ENCODE peak calls at places on chromosome 22, in eight cellular contexts. One of them, this sample, is unnamed.

GRCh38 chr22:41840216-41840615 is 7.3 kb downstream of the SREBF2 start:
- DNase-seq in heart left ventricle: no peak
- DNase-seq in endodermal cell: no peak
- DNase-seq in astrocyte: no peak
- DNase-seq in tibial artery: no peak
- DNase-seq in body of pancreas: no peak
- DNase-seq in brain microvascular endothelial cell: no peak
- DNase-seq in IMR-90: no peak
- DNase-seq in this sample: no peak

GRCh38 chr22:47100646-47101045 is 338.2 kb downstream of the TBC1D22A start:
- DNase-seq in brain microvascular endothelial cell: no peak
- DNase-seq in body of pancreas: no peak
- DNase-seq in tibial artery: no peak
- DNase-seq in astrocyte: no peak
- DNase-seq in heart left ventricle: no peak
- DNase-seq in endodermal cell: peak
- DNase-seq in IMR-90: no peak
- DNase-seq in this sample: no peak

GRCh38 chr22:11360632-11361031 is 4167.4 kb upstream of the OR11H1 start:
- DNase-seq in astrocyte: no peak
- DNase-seq in brain microvascular endothelial cell: no peak
- DNase-seq in IMR-90: no peak
- DNase-seq in tibial artery: no peak
- DNase-seq in endodermal cell: no peak
- DNase-seq in body of pancreas: no peak
- DNase-seq in heart left ventricle: no peak
- DNase-seq in this sample: no peak

GRCh38 chr22:44550666-44551491 is 52.8 kb upstream of the RTL6 start:
- DNase-seq in tibial artery: no peak
- DNase-seq in body of pancreas: peak
- DNase-seq in endodermal cell: peak
- DNase-seq in brain microvascular endothelial cell: peak
- DNase-seq in heart left ventricle: peak
- DNase-seq in IMR-90: peak
- DNase-seq in astrocyte: peak
- DNase-seq in this sample: peak

GRCh38 chr22:16915711-16916110 is 90.5 kb upstream of the XKR3 start:
- DNase-seq in brain microvascular endothelial cell: no peak
- DNase-seq in endodermal cell: no peak
- DNase-seq in IMR-90: no peak
- DNase-seq in tibial artery: no peak
- DNase-seq in body of pancreas: no peak
- DNase-seq in astrocyte: no peak
- DNase-seq in heart left ventricle: no peak
- DNase-seq in this sample: no peak

GRCh38 chr22:21102659-21103267 is 57.0 kb downstream of the LRRC74B start:
- DNase-seq in body of pancreas: peak
- DNase-seq in endodermal cell: peak
- DNase-seq in brain microvascular endothelial cell: peak
- DNase-seq in tibial artery: peak
- DNase-seq in astrocyte: peak
- DNase-seq in heart left ventricle: peak
- DNase-seq in IMR-90: peak
- DNase-seq in this sample: peak

GRCh38 chr22:35970601-35971417 is 57.8 kb downstream of the RBFOX2 start:
- DNase-seq in astrocyte: no peak
- DNase-seq in brain microvascular endothelial cell: no peak
- DNase-seq in endodermal cell: no peak
- DNase-seq in heart left ventricle: no peak
- DNase-seq in body of pancreas: no peak
- DNase-seq in tibial artery: no peak
- DNase-seq in IMR-90: no peak
- DNase-seq in this sample: no peak

GRCh38 chr22:30196141-30196866 is 50.3 kb downstream of the LIF start:
- DNase-seq in body of pancreas: peak
- DNase-seq in heart left ventricle: peak
- DNase-seq in astrocyte: peak
- DNase-seq in endodermal cell: peak
- DNase-seq in brain microvascular endothelial cell: peak
- DNase-seq in tibial artery: peak
- DNase-seq in IMR-90: peak
- DNase-seq in this sample: peak

GRCh38 chr22:22030493-22031182 is 48.1 kb upstream of the TOP3B start:
- DNase-seq in body of pancreas: no peak
- DNase-seq in endodermal cell: peak
- DNase-seq in astrocyte: no peak
- DNase-seq in tibial artery: no peak
- DNase-seq in brain microvascular endothelial cell: no peak
- DNase-seq in heart left ventricle: no peak
- DNase-seq in IMR-90: peak
- DNase-seq in this sample: no peak

GRCh38 chr22:42427211-42427610 is 5.0 kb downstream of the NFAM1 start:
- DNase-seq in tibial artery: no peak
- DNase-seq in heart left ventricle: no peak
- DNase-seq in astrocyte: no peak
- DNase-seq in endodermal cell: no peak
- DNase-seq in body of pancreas: no peak
- DNase-seq in brain microvascular endothelial cell: no peak
- DNase-seq in IMR-90: no peak
- DNase-seq in this sample: no peak

GRCh38 chr22:20885557-20886323 is 26.9 kb downstream of the SNAP29 start:
- DNase-seq in tibial artery: peak
- DNase-seq in heart left ventricle: peak
- DNase-seq in astrocyte: peak
- DNase-seq in brain microvascular endothelial cell: peak
- DNase-seq in IMR-90: peak
- DNase-seq in endodermal cell: peak
- DNase-seq in body of pancreas: peak
- DNase-seq in this sample: peak

GRCh38 chr22:32852346-32853251 is 51.1 kb downstream of the TIMP3 start:
- DNase-seq in endodermal cell: no peak
- DNase-seq in body of pancreas: peak
- DNase-seq in heart left ventricle: peak
- DNase-seq in brain microvascular endothelial cell: peak
- DNase-seq in astrocyte: no peak
- DNase-seq in IMR-90: no peak
- DNase-seq in tibial artery: peak
- DNase-seq in this sample: peak

GRCh38 chr22:20656902-20657836 is 116.7 kb upstream of the SERPIND1 start:
- DNase-seq in brain microvascular endothelial cell: no peak
- DNase-seq in heart left ventricle: no peak
- DNase-seq in astrocyte: no peak
- DNase-seq in body of pancreas: no peak
- DNase-seq in IMR-90: peak
- DNase-seq in endodermal cell: peak
- DNase-seq in tibial artery: no peak
- DNase-seq in this sample: no peak

DNA sequence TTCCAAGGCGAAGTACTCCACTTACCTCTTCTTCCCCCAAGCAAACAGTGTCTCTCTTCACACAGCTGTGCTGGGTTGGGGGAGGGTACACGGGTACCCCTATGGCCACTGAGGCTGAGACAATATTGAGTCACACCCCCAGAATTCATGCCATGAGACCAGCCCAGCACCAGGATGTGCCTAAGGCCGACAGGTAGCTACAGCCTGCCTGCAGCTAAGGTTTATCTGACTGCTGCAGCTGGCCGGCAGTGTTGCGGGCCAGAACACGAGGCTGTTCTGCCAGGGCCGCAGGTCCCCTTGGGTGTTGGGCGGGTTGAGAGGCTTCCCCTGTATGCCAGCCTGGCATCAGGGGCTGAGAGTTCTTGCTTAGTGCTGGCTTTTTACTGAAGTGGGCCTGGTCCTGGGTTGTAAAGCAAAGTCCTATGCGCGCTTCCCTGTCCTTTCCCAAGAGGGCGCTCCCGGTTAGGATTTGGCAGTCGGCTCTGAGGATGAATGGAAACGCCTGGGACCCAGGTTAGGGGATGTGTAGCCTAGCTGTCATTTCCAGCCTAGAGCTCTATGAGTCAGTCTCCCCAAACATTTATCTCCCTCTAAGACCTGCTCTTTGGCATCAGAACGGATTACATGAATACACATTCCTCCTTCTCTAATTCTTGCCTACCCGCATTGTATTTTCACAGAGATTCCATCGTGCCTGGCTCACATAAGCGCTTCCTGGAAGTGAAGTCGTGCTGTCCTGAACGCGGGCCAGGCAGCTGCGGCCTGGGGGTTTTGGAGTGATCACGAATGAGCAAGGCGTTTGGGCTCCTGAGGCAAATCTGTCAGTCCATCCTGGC is 7.1 kb downstream of the USP18 start:
- DNase-seq in tibial artery: peak
- DNase-seq in endodermal cell: peak
- DNase-seq in IMR-90: peak
- DNase-seq in heart left ventricle: peak
- DNase-seq in body of pancreas: peak
- DNase-seq in astrocyte: peak
- DNase-seq in brain microvascular endothelial cell: peak
- DNase-seq in this sample: no peak
- H3K4me3 ChIP-seq in tibial artery: no peak
- H3K4me3 ChIP-seq in endodermal cell: no peak
- H3K4me3 ChIP-seq in IMR-90: no peak
- H3K4me3 ChIP-seq in heart left ventricle: no peak
- H3K4me3 ChIP-seq in body of pancreas: no peak
- H3K4me3 ChIP-seq in astrocyte: no peak
- H3K4me3 ChIP-seq in brain microvascular endothelial cell: no peak
- H3K4me3 ChIP-seq in this sample: no peak

GRCh38 chr22:50456026-50456425 is 18.8 kb downstream of the SBF1 start:
- DNase-seq in body of pancreas: no peak
- DNase-seq in astrocyte: no peak
- DNase-seq in brain microvascular endothelial cell: no peak
- DNase-seq in endodermal cell: no peak
- DNase-seq in IMR-90: no peak
- DNase-seq in tibial artery: no peak
- DNase-seq in heart left ventricle: no peak
- DNase-seq in this sample: no peak

GRCh38 chr22:50455201-50455600 is 19.6 kb downstream of the SBF1 start:
- DNase-seq in IMR-90: no peak
- DNase-seq in endodermal cell: no peak
- DNase-seq in brain microvascular endothelial cell: no peak
- DNase-seq in body of pancreas: no peak
- DNase-seq in tibial artery: no peak
- DNase-seq in astrocyte: no peak
- DNase-seq in heart left ventricle: no peak
- DNase-seq in this sample: no peak

GRCh38 chr22:50459016-50459415 is 15.8 kb downstream of the SBF1 start:
- DNase-seq in astrocyte: no peak
- DNase-seq in brain microvascular endothelial cell: no peak
- DNase-seq in heart left ventricle: no peak
- DNase-seq in tibial artery: no peak
- DNase-seq in IMR-90: no peak
- DNase-seq in body of pancreas: no peak
- DNase-seq in endodermal cell: no peak
- DNase-seq in this sample: no peak

GRCh38 chr22:50454556-50455075 is 20.2 kb downstream of the SBF1 start:
- DNase-seq in brain microvascular endothelial cell: no peak
- DNase-seq in tibial artery: no peak
- DNase-seq in astrocyte: no peak
- DNase-seq in heart left ventricle: no peak
- DNase-seq in body of pancreas: no peak
- DNase-seq in endodermal cell: no peak
- DNase-seq in IMR-90: no peak
- DNase-seq in this sample: no peak

GRCh38 chr22:50456466-50457234 is 18.2 kb downstream of the SBF1 start:
- DNase-seq in IMR-90: no peak
- DNase-seq in heart left ventricle: no peak
- DNase-seq in endodermal cell: peak
- DNase-seq in tibial artery: no peak
- DNase-seq in body of pancreas: no peak
- DNase-seq in astrocyte: no peak
- DNase-seq in brain microvascular endothelial cell: no peak
- DNase-seq in this sample: no peak
- TF ChIP-seq CTCF in IMR-90: peak
- TF ChIP-seq CTCF in heart left ventricle: no peak
- TF ChIP-seq CTCF in endodermal cell: peak
- TF ChIP-seq CTCF in tibial artery: no peak
- TF ChIP-seq CTCF in body of pancreas: no peak
- TF ChIP-seq CTCF in astrocyte: no peak
- TF ChIP-seq CTCF in brain microvascular endothelial cell: peak
- TF ChIP-seq CTCF in this sample: no peak

GRCh38 chr22:39458443-39459083 is 1.8 kb downstream of the MGAT3 start:
- DNase-seq in IMR-90: no peak
- DNase-seq in astrocyte: no peak
- DNase-seq in heart left ventricle: no peak
- DNase-seq in tibial artery: no peak
- DNase-seq in brain microvascular endothelial cell: no peak
- DNase-seq in body of pancreas: no peak
- DNase-seq in endodermal cell: no peak
- DNase-seq in this sample: no peak

GRCh38 chr22:39456262-39457046 is at the start of gene MGAT3:
- DNase-seq in body of pancreas: no peak
- DNase-seq in heart left ventricle: no peak
- DNase-seq in astrocyte: no peak
- DNase-seq in endodermal cell: no peak
- DNase-seq in IMR-90: no peak
- DNase-seq in tibial artery: no peak
- DNase-seq in brain microvascular endothelial cell: no peak
- DNase-seq in this sample: no peak

GRCh38 chr22:39457546-39458442 is 982 bp downstream of the MGAT3 start:
- DNase-seq in IMR-90: no peak
- DNase-seq in brain microvascular endothelial cell: no peak
- DNase-seq in tibial artery: no peak
- DNase-seq in astrocyte: no peak
- DNase-seq in body of pancreas: no peak
- DNase-seq in heart left ventricle: no peak
- DNase-seq in endodermal cell: no peak
- DNase-seq in this sample: no peak

GRCh38 chr22:39459681-39460080 is 2.9 kb downstream of the MGAT3 start:
- DNase-seq in endodermal cell: no peak
- DNase-seq in body of pancreas: no peak
- DNase-seq in astrocyte: no peak
- DNase-seq in IMR-90: no peak
- DNase-seq in heart left ventricle: no peak
- DNase-seq in tibial artery: no peak
- DNase-seq in brain microvascular endothelial cell: no peak
- DNase-seq in this sample: no peak

DNA sequence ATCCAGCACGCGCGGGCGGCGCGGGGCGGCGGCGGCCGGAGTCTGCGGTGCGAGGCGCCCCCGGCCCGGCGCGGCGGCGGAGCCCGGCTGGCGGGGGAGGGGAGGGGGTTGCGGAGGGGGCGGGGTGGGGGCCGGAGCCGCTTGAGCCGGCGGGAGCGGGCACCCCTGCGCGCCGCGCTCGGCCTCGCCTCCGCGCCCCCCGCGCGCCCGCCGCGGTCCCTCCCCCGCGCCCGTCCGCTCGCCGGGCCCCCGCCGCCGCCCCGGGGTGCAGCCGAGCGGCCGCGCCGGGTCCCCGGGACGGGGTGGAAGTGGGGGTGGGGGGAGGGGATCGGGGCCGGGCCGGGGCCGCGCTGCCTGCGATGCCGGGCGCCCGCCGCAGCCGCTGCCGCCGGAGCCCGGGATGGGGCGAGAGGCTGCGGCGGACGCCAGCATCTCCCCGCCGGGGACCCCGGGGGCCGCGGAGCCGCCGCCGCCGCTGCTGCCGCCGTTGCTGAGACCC is 284 bp downstream of the MGAT3 start:
- DNase-seq in brain microvascular endothelial cell: no peak
- DNase-seq in endodermal cell: no peak
- DNase-seq in heart left ventricle: no peak
- DNase-seq in body of pancreas: no peak
- DNase-seq in IMR-90: no peak
- DNase-seq in astrocyte: no peak
- DNase-seq in tibial artery: no peak
- DNase-seq in this sample: no peak
- H3K4me3 ChIP-seq in brain microvascular endothelial cell: no peak
- H3K4me3 ChIP-seq in endodermal cell: no peak
- H3K4me3 ChIP-seq in heart left ventricle: peak
- H3K4me3 ChIP-seq in body of pancreas: no peak
- H3K4me3 ChIP-seq in IMR-90: peak
- H3K4me3 ChIP-seq in astrocyte: no peak
- H3K4me3 ChIP-seq in tibial artery: peak
- H3K4me3 ChIP-seq in this sample: peak

GRCh38 chr22:48338793-48339705 is 1488.6 kb downstream of the BRD1 start:
- DNase-seq in brain microvascular endothelial cell: no peak
- DNase-seq in tibial artery: no peak
- DNase-seq in heart left ventricle: no peak
- DNase-seq in endodermal cell: no peak
- DNase-seq in IMR-90: no peak
- DNase-seq in body of pancreas: no peak
- DNase-seq in astrocyte: no peak
- DNase-seq in this sample: no peak
- TF ChIP-seq CTCF in brain microvascular endothelial cell: no peak
- TF ChIP-seq CTCF in tibial artery: no peak
- TF ChIP-seq CTCF in heart left ventricle: no peak
- TF ChIP-seq CTCF in endodermal cell: no peak
- TF ChIP-seq CTCF in IMR-90: no peak
- TF ChIP-seq CTCF in body of pancreas: no peak
- TF ChIP-seq CTCF in astrocyte: no peak
- TF ChIP-seq CTCF in this sample: no peak

This sample was measured in lower leg skin.